ENCODE peak calls at places on chromosome 19, in six cellular contexts. U, F, B, Z, H and G are unnamed samples. For H3K27me3 and H3K4me1, the result is how much of the 10 kb centered on the place peaks cover.

GRCh38 chr19:17183858-17184271 is 31.3 kb upstream of the USE1 start:
- DNase-seq in F (no peak), Z (no peak), U (no peak), H (no peak), B (no peak), G (no peak)

GRCh38 chr19:2282062-2282861 is at the start of gene PEAK3:
- DNase-seq in Z (peak), U (no peak), H (peak), F (peak), B (peak), G (peak)

GRCh38 chr19:30355586-30355985 is 16.6 kb upstream of the ZNF536 start:
- DNase-seq in H (no peak), U (no peak), F (no peak), B (no peak), Z (no peak), G (no peak)

GRCh38 chr19:33434090-33434885 is 60.8 kb downstream of the CEBPG start:
- DNase-seq in F (no peak), Z (no peak), B (no peak), H (no peak), U (no peak), G (no peak)

GRCh38 chr19:48868196-48868886 is at the start of gene PLEKHA4:
- DNase-seq in U (peak), F (peak), H (peak), B (peak), Z (peak), G (peak)

GRCh38 chr19:50476943-50477264 is 256 bp upstream of the GARIN5A start:
- DNase-seq in H (no peak), U (no peak), Z (no peak), F (no peak), B (no peak), G (no peak)

GRCh38 chr19:48443262-48443661 is 2.5 kb upstream of the GRWD1 start:
- DNase-seq in H (no peak), F (peak), Z (no peak), B (peak), U (no peak), G (no peak)

GRCh38 chr19:44476559-44477408 is 23.5 kb downstream of the ZNF180 start:
- DNase-seq in U (no peak), Z (no peak), F (no peak), H (no peak), B (no peak), G (no peak)

GRCh38 chr19:1451916-1452801 is 2.2 kb downstream of the APC2 start:
- DNase-seq in Z (no peak), U (no peak), B (no peak), F (peak), H (peak), G (no peak)

GRCh38 chr19:37855098-37855497 is 51.3 kb downstream of the WDR87 start:
- DNase-seq in U (no peak), F (peak), H (peak), Z (peak), B (no peak), G (no peak)

GRCh38 chr19:5023128-5023571 is 54.2 kb downstream of the KDM4B start:
- DNase-seq in Z (no peak), H (no peak), B (no peak), U (no peak), F (peak), G (no peak)

GRCh38 chr19:45217957-45218334 is 27.3 kb downstream of the EXOC3L2 start:
- DNase-seq in H (no peak), U (no peak), Z (no peak), F (peak), B (no peak), G (no peak)

GRCh38 chr19:30402790-30403189 is 30.6 kb downstream of the ZNF536 start:
- DNase-seq in H (no peak), B (no peak), F (no peak), U (no peak), Z (no peak), G (no peak)

GRCh38 chr19:46972301-46972700 is 47.3 kb upstream of the NPAS1 start:
- DNase-seq in U (no peak), B (no peak), H (no peak), Z (no peak), F (no peak), G (no peak)

GRCh38 chr19:32313866-32314265 is 31.5 kb upstream of the ZNF507 start:
- DNase-seq in H (no peak), U (no peak), B (no peak), Z (no peak), F (no peak), G (no peak)

GRCh38 chr19:33868821-33869412 is 72.2 kb downstream of the KCTD15 start:
- DNase-seq in F (peak), B (peak), Z (peak), U (no peak), H (peak), G (no peak)

GRCh38 chr19:31418692-31419430 is 69.6 kb upstream of the TSHZ3 start:
- DNase-seq in F (no peak), H (no peak), U (no peak), B (no peak), Z (no peak), G (no peak)

DNA sequence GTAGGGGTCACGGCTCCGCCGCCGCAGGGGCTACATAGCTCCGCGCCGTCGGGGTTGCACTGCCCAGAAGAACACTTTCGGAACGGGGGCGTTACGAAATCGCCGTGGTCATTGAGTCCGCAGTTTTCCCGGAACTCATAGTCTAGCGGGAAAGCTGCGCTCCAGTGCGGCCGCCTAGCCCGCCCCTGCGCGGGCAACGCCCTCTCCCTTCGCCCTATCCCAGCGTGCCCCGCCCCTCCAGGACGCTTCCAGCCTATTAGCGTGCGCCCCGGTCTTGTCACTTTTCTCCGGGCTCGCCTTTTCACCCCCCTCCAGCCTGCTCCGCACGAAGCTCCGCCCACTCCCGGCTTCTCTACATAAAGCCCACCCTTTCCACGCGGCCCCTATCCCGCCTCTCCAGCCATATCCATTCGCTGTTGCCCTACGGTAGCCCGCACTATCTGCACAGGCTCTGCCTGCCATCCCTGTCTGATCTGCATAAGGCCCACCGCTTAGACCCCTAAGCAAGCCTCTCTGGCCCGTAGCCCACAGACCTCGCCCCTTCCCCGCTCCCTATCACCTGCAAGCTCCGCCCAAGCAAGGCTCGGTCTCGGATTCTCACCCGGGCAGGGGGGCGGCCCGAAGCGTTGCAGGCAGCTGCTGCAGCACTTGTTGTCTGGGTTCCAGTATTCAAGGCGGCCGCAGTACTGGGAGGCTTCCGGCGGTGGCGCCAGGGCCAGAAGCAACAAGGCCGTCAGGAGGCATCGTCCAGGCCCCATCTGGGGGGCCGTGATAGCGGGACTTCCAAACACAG is 1.6 kb downstream of the IGFLR1 start:
- DNase-seq in H (peak), Z (peak), F (peak), U (peak), B (peak), G (peak)
- H3K27me3 ChIP-seq in H (under half), Z (under half), F (under half), U (under half), B (under half), G (under half)

GRCh38 chr19:22332924-22333323 is 46.7 kb downstream of the ZNF729 start:
- DNase-seq in U (no peak), F (no peak), B (no peak), H (no peak), Z (no peak), G (no peak)

GRCh38 chr19:22331521-22331920 is 45.3 kb downstream of the ZNF729 start:
- DNase-seq in H (no peak), U (no peak), F (no peak), B (no peak), Z (no peak), G (no peak)

GRCh38 chr19:22326219-22326618 is 40.0 kb downstream of the ZNF729 start:
- DNase-seq in H (no peak), Z (no peak), U (no peak), B (no peak), F (no peak), G (no peak)

GRCh38 chr19:22327321-22327720 is 41.1 kb downstream of the ZNF729 start:
- DNase-seq in F (no peak), Z (no peak), U (no peak), B (no peak), H (no peak), G (no peak)
- TF ChIP-seq EP300 in F (no peak), Z (no peak), U (no peak), B (no peak), H (no peak), G (no peak)

GRCh38 chr19:3389446-3389778 is 23.0 kb downstream of the NFIC start:
- DNase-seq in H (no peak), U (no peak), B (no peak), F (no peak), Z (no peak), G (no peak)
- H3K4me1 ChIP-seq in H (under half), U (under half), B (half or more), F (half or more), Z (half or more), G (under half)

DNA sequence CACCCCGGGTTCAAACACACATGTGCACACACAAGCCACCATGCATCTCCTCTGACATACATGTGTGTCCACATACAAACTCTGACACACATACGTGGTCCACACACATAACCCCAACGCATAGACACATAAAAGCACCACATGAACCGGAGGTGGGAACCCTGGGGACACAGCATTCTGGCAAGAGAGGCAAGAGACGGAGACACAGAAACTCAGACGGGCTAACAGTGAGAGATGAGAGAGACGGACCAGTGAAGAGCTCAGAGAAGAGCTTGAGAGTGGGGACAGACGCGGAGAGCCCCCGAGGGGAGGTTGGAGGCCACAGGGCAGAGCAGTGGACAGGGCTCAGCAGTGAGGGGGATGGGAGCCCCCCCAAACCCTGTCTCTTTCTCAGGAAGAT is 9.3 kb upstream of the ERFL start:
- DNase-seq in H (no peak), B (no peak), F (no peak), U (no peak), Z (no peak), G (no peak)
- H3K27me3 ChIP-seq in H (under half), B (under half), F (under half), U (under half), Z (half or more), G (under half)

DNA sequence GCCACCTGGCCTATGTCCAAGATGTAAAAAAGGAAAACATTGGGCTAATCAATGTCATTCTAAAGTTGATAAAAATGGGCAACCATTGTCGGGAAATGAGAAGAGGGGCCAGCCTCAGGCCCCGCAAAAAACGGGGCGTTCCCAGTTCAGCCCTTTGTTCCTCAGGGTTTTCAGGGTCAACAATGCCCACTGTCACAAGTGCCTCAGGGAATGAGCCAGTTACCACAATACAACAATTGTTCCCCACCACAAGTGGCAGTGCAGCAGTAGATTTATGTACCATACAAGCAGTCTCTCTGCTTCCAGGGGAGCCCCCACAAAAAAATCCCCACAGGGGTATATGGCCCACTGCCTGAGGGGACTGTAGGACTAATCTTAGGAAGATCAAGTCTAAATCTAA is 112.5 kb downstream of the ZNF486 start:
- DNase-seq in Z (no peak), U (no peak), B (no peak), H (no peak), F (no peak), G (no peak)
- TF ChIP-seq EP300 in Z (no peak), U (no peak), B (no peak), H (no peak), F (no peak), G (no peak)

DNA sequence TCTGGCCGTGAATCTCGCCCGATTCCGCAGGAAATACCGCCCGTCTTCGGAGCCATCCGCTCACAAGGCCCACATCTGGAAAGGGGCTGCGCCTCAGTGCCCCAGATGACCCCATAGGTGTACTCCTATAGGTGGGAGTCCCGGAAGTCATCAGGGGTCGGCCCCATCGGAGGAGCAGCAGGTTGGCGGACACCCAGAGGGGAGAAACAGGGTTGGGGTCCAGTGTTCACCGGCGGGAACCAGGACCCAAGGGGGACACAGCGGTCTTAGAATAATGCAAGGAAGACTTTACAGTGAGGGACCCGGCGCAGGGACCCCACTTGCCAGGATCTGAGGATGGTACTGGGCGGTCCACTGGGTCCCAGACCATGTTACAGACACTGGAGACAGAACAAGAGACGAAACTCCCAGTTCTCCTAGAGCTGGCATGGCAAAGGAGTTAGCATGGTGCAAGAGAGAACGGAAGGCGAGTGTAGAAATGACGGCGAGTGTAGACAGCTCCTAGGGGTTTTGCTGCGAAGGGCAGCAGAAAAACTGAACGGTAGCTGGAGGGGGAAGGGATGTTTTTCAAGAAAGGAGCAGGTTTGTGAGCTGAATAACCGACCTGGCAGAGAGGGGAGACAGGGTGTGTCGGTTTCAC is 4.2 kb upstream of the RGL3 start:
- DNase-seq in B (no peak), U (no peak), Z (no peak), F (no peak), H (no peak), G (no peak)
- H3K4me1 ChIP-seq in B (under half), U (under half), Z (under half), F (under half), H (under half), G (under half)

DNA sequence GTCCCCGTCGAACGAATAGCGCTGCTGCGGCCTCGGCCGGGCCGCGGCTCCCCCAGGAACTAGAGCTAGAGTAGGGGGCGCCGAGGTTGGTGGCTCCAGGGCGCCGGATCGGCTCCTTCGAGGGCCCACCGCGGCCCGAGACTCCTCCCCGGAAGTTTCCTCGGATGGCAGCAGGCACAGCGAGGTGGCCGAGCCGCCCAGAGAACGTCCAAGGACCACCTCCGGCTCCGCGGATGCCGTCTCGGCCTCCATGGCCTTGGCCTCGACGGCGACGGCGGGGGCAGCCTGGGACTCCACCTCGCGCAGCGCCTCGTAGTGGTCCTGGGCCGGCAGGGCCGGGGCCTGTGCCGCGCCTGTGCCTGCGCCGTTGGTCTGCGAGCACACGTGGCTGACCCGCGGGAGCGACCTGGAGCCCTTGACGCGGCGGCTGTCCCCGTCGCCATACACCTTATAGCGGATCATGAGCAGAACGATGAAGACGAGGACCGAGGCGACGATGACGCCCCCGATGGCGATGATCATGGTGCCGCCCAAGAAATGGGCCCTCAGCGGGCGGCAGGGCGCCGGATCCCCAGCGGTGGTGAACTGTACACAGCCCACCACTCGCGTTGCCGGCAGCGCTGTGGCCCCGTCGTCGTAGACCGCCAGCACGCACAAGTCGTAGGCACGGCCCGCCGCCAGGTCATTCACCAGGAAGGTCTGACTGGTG is 11.8 kb downstream of the IFNL1 start:
- DNase-seq in Z (no peak), H (no peak), B (no peak), F (peak), U (no peak), G (no peak)
- H3K27me3 ChIP-seq in Z (half or more), H (under half), B (under half), F (under half), U (under half), G (under half)

DNA sequence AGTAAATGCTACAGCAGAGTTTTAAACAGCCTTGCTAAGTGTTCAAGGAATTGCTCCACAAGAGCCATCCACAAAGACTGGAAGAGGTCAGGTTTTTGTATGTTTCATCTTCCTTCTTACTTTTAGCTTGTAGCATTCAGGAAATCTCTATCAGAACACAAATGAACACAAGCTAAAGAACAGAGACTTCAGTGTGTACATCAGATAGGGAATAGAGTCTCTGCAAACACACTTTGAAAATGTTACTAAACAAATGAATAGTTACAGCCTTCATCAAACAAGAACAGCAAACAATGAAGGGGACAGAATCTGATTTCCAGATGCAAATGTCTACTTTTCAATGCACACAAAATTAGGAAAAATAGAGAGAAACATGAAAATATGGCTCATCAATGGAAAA is 7.7 kb downstream of the ZNF563 start:
- DNase-seq in U (no peak), Z (no peak), B (no peak), F (no peak), H (no peak), G (no peak)
- TF ChIP-seq EP300 in U (no peak), Z (no peak), B (no peak), F (no peak), H (no peak), G (no peak)

GRCh38 chr19:15288146-15288963 is 44.0 kb downstream of the BRD4 start:
- DNase-seq in H (peak), U (no peak), B (peak), F (peak), Z (no peak), G (no peak)

GRCh38 chr19:15291666-15292065 is 40.7 kb downstream of the BRD4 start:
- DNase-seq in B (no peak), Z (no peak), H (no peak), U (no peak), F (no peak), G (no peak)

GRCh38 chr19:15291089-15291488 is 41.2 kb downstream of the BRD4 start:
- DNase-seq in B (no peak), H (no peak), U (no peak), F (no peak), Z (no peak), G (no peak)

GRCh38 chr19:15290149-15290548 is 42.2 kb downstream of the BRD4 start:
- DNase-seq in H (no peak), F (no peak), U (no peak), Z (no peak), B (no peak), G (no peak)

GRCh38 chr19:15289673-15290072 is 42.7 kb downstream of the BRD4 start:
- DNase-seq in H (no peak), U (no peak), F (no peak), Z (no peak), B (no peak), G (no peak)
- H3K4me1 ChIP-seq in H (half or more), U (under half), F (half or more), Z (half or more), B (half or more), G (half or more)

GRCh38 chr19:8143041-8143440 is 6.4 kb downstream of the FBN3 start:
- DNase-seq in Z (no peak), U (no peak), F (no peak), H (peak), B (no peak), G (no peak)
- H3K27me3 ChIP-seq in Z (under half), U (under half), F (under half), H (under half), B (under half), G (under half)